ENCODE peak calls at places on chromosomes 1 and 21, in five cellular contexts. One of them, this sample, is unnamed.

GRCh38 chr21:17602874-17603273 is 9.8 kb downstream of the BTG3 start:
- DNase-seq in ACHN: no peak
- DNase-seq in memory B cell: no peak
- DNase-seq in uterus: no peak
- DNase-seq in stomach: no peak
- DNase-seq in this sample: no peak

GRCh38 chr1:92786298-92786901 is 1.5 kb upstream of the EVI5 start:
- DNase-seq in ACHN: no peak
- DNase-seq in memory B cell: no peak
- DNase-seq in uterus: no peak
- DNase-seq in stomach: no peak
- DNase-seq in this sample: no peak

GRCh38 chr1:63828322-63829044 is 54.7 kb downstream of the ROR1 start:
- DNase-seq in ACHN: no peak
- DNase-seq in memory B cell: peak; percentile 9
- DNase-seq in uterus: no peak
- DNase-seq in stomach: no peak
- DNase-seq in this sample: no peak

GRCh38 chr1:1779691-1780597 is 1.7 kb upstream of the NADK start:
- DNase-seq in ACHN: no peak
- DNase-seq in memory B cell: peak; percentile 52
- DNase-seq in uterus: no peak
- DNase-seq in stomach: peak; percentile 75
- DNase-seq in this sample: no peak

GRCh38 chr1:89820423-89821321 is at the start of gene LRRC8D:
- DNase-seq in ACHN: peak; percentile 75
- DNase-seq in memory B cell: peak; percentile 50
- DNase-seq in uterus: peak; percentile 66
- DNase-seq in stomach: peak; percentile 86
- DNase-seq in this sample: peak; percentile 91

GRCh38 chr1:15117671-15118325 is 35.7 kb upstream of the TMEM51 start:
- DNase-seq in ACHN: no peak
- DNase-seq in memory B cell: no peak
- DNase-seq in uterus: no peak
- DNase-seq in stomach: no peak
- DNase-seq in this sample: no peak

GRCh38 chr1:207750901-207751300 is 953 bp upstream of the CD46 start:
- DNase-seq in ACHN: peak; percentile 10
- DNase-seq in memory B cell: no peak
- DNase-seq in uterus: no peak
- DNase-seq in stomach: no peak
- DNase-seq in this sample: no peak

GRCh38 chr1:119005870-119006405 is 17.8 kb upstream of the TBX15 start:
- DNase-seq in ACHN: no peak
- DNase-seq in memory B cell: no peak
- DNase-seq in uterus: no peak
- DNase-seq in stomach: no peak
- DNase-seq in this sample: no peak

GRCh38 chr1:203506821-203507220 is 12.9 kb downstream of the OPTC start:
- DNase-seq in ACHN: no peak
- DNase-seq in memory B cell: no peak
- DNase-seq in uterus: no peak
- DNase-seq in stomach: no peak
- DNase-seq in this sample: no peak

GRCh38 chr1:9315411-9316079 is 22.9 kb downstream of the SPSB1 start:
- DNase-seq in ACHN: peak; percentile 30
- DNase-seq in memory B cell: no peak
- DNase-seq in uterus: no peak
- DNase-seq in stomach: no peak
- DNase-seq in this sample: no peak

GRCh38 chr1:3460653-3461237 is 6.3 kb downstream of the ARHGEF16 start:
- DNase-seq in ACHN: no peak
- DNase-seq in memory B cell: no peak
- DNase-seq in uterus: no peak
- DNase-seq in stomach: no peak
- DNase-seq in this sample: no peak

GRCh38 chr1:196324345-196324744 is 283.9 kb downstream of the KCNT2 start:
- DNase-seq in ACHN: no peak
- DNase-seq in memory B cell: no peak
- DNase-seq in uterus: no peak
- DNase-seq in stomach: no peak
- DNase-seq in this sample: no peak

GRCh38 chr1:178490967-178491366 is 5.8 kb downstream of the CLEC20A start:
- DNase-seq in ACHN: no peak
- DNase-seq in memory B cell: no peak
- DNase-seq in uterus: no peak
- DNase-seq in stomach: no peak
- DNase-seq in this sample: no peak

GRCh38 chr1:153842006-153842471 is 66.8 kb downstream of the SLC27A3 start:
- DNase-seq in ACHN: no peak
- DNase-seq in memory B cell: peak; percentile 4
- DNase-seq in uterus: no peak
- DNase-seq in stomach: no peak
- DNase-seq in this sample: no peak

GRCh38 chr1:201169203-201169602 is 14.9 kb upstream of the TMEM9 start:
- DNase-seq in ACHN: no peak
- DNase-seq in memory B cell: no peak
- DNase-seq in uterus: no peak
- DNase-seq in stomach: no peak
- DNase-seq in this sample: no peak

GRCh38 chr1:34785231-34785874 is 4.3 kb downstream of the GJB3 start:
- DNase-seq in ACHN: no peak
- DNase-seq in memory B cell: no peak
- DNase-seq in uterus: no peak
- DNase-seq in stomach: no peak
- DNase-seq in this sample: peak; percentile 77

GRCh38 chr1:16155537-16156410 is at the start of gene EPHA2:
- DNase-seq in ACHN: peak; percentile 93
- DNase-seq in memory B cell: no peak
- DNase-seq in uterus: peak; percentile 87
- DNase-seq in stomach: peak; percentile 95
- DNase-seq in this sample: peak; percentile 90

GRCh38 chr1:205965039-205965630 is 21.9 kb upstream of the SLC26A9 start:
- DNase-seq in ACHN: no peak
- DNase-seq in memory B cell: no peak
- DNase-seq in uterus: no peak
- DNase-seq in stomach: no peak
- DNase-seq in this sample: no peak

GRCh38 chr1:8082945-8083344 is 56.8 kb upstream of the ERRFI1 start:
- DNase-seq in ACHN: no peak
- DNase-seq in memory B cell: no peak
- DNase-seq in uterus: no peak
- DNase-seq in stomach: no peak
- DNase-seq in this sample: peak; percentile 56

GRCh38 chr1:193190096-193190744 is 3.8 kb upstream of the B3GALT2 start:
- DNase-seq in ACHN: peak; percentile 11
- DNase-seq in memory B cell: no peak
- DNase-seq in uterus: no peak
- DNase-seq in stomach: no peak
- DNase-seq in this sample: no peak

GRCh38 chr1:199129247-199129646 is 490.4 kb downstream of the PTPRC start:
- DNase-seq in ACHN: peak; percentile 45
- DNase-seq in memory B cell: no peak
- DNase-seq in uterus: no peak
- DNase-seq in stomach: no peak
- DNase-seq in this sample: no peak

GRCh38 chr1:207424570-207425131 is 29.5 kb upstream of the CR2 start:
- DNase-seq in ACHN: no peak
- DNase-seq in memory B cell: no peak
- DNase-seq in uterus: no peak
- DNase-seq in stomach: no peak
- DNase-seq in this sample: no peak

GRCh38 chr21:43884012-43884860 is 19.2 kb downstream of the AGPAT3 start:
- DNase-seq in ACHN: no peak
- DNase-seq in memory B cell: no peak
- DNase-seq in uterus: no peak
- DNase-seq in stomach: peak; percentile 61
- DNase-seq in this sample: no peak

GRCh38 chr21:32135401-32136363 is 143.2 kb downstream of the MIS18A start:
- DNase-seq in ACHN: no peak
- DNase-seq in memory B cell: no peak
- DNase-seq in uterus: no peak
- DNase-seq in stomach: no peak
- DNase-seq in this sample: no peak

GRCh38 chr1:235990376-235990795 is 74.5 kb downstream of the NID1 start:
- DNase-seq in ACHN: no peak
- DNase-seq in memory B cell: no peak
- DNase-seq in uterus: no peak
- DNase-seq in stomach: no peak
- DNase-seq in this sample: no peak

GRCh38 chr1:167332503-167332902 is 111.8 kb downstream of the POU2F1 start:
- DNase-seq in ACHN: no peak
- DNase-seq in memory B cell: no peak
- DNase-seq in uterus: no peak
- DNase-seq in stomach: no peak
- DNase-seq in this sample: no peak

This sample was measured in left lobe of liver.